ENCODE peak calls at places on chromosomes 1 and 21, in nine cellular contexts. K, X, W, L, R, V, T, G and O are unnamed samples. For H3K4me1, the result is how much of the 10 kb centered on the place peaks cover.

GRCh38 chr1:150009604-150010387 is 730 bp downstream of the OTUD7B start:
- DNase-seq in K (peak), X (peak), W (peak), L (peak), R (peak), V (peak), T (peak), G (peak), O (peak)

GRCh38 chr21:26490771-26491170 is 82.3 kb downstream of the CYYR1 start:
- DNase-seq in K (no peak), X (no peak), W (peak), L (no peak), R (no peak), V (no peak), T (no peak), G (no peak), O (no peak)

GRCh38 chr1:241156231-241156965 is 200.6 kb downstream of the RGS7 start:
- DNase-seq in K (peak), X (no peak), W (no peak), L (no peak), R (no peak), V (peak), T (no peak), G (no peak), O (no peak)

GRCh38 chr1:157691285-157691920 is 9.2 kb downstream of the FCRL3 start:
- DNase-seq in K (no peak), X (peak), W (peak), L (no peak), R (no peak), V (no peak), T (no peak), G (no peak), O (no peak)

GRCh38 chr1:160837558-160838205 is 25.0 kb downstream of the CD244 start:
- DNase-seq in K (peak), X (peak), W (peak), L (peak), R (no peak), V (peak), T (no peak), G (no peak), O (no peak)

GRCh38 chr1:30085814-30086770 is 637.3 kb downstream of the MATN1 start:
- DNase-seq in K (peak), X (no peak), W (peak), L (peak), R (no peak), V (peak), T (peak), G (peak), O (no peak)

GRCh38 chr21:14520535-14520934 is 25.6 kb downstream of the SAMSN1 start:
- DNase-seq in K (no peak), X (no peak), W (no peak), L (no peak), R (no peak), V (no peak), T (no peak), G (peak), O (no peak)

GRCh38 chr1:232766224-232766890 is 38.9 kb upstream of the MAP10 start:
- DNase-seq in K (no peak), X (no peak), W (no peak), L (no peak), R (no peak), V (peak), T (no peak), G (no peak), O (no peak)

GRCh38 chr21:36246080-36246631 is 73.8 kb upstream of the MORC3 start:
- DNase-seq in K (peak), X (no peak), W (no peak), L (no peak), R (no peak), V (peak), T (no peak), G (no peak), O (no peak)

GRCh38 chr1:115669002-115669673 is 27.4 kb downstream of the VANGL1 start:
- DNase-seq in K (no peak), X (no peak), W (no peak), L (no peak), R (no peak), V (no peak), T (no peak), G (no peak), O (no peak)

GRCh38 chr1:10407201-10407600 is 8.3 kb downstream of the PGD start:
- DNase-seq in K (no peak), X (no peak), W (no peak), L (no peak), R (no peak), V (no peak), T (no peak), G (no peak), O (no peak)

GRCh38 chr21:42454221-42454570 is 41.8 kb downstream of the RSPH1 start:
- DNase-seq in K (no peak), X (no peak), W (no peak), L (no peak), R (no peak), V (no peak), T (no peak), G (no peak), O (no peak)

GRCh38 chr1:15870421-15870820 is 22.9 kb downstream of the SPEN start:
- DNase-seq in K (no peak), X (no peak), W (no peak), L (no peak), R (no peak), V (no peak), T (no peak), G (no peak), O (no peak)

GRCh38 chr1:94963864-94964263 is 37.0 kb upstream of the CNN3 start:
- DNase-seq in K (no peak), X (no peak), W (no peak), L (no peak), R (no peak), V (no peak), T (no peak), G (no peak), O (no peak)
- H3K27ac ChIP-seq in K (no peak), X (no peak), W (no peak), L (no peak), R (no peak), V (no peak), T (no peak), G (no peak), O (no peak)

GRCh38 chr1:12601690-12602632 is 16.0 kb downstream of the DHRS3 start:
- DNase-seq in K (no peak), X (no peak), W (peak), L (no peak), R (no peak), V (peak), T (peak), G (peak), O (peak)

GRCh38 chr1:12600335-12600734 is 17.7 kb downstream of the DHRS3 start:
- DNase-seq in K (no peak), X (no peak), W (no peak), L (peak), R (peak), V (peak), T (peak), G (peak), O (no peak)

GRCh38 chr1:12602633-12603024 is 15.4 kb downstream of the DHRS3 start:
- DNase-seq in K (no peak), X (no peak), W (no peak), L (no peak), R (no peak), V (no peak), T (no peak), G (no peak), O (no peak)

GRCh38 chr1:12599657-12600056 is 18.4 kb downstream of the DHRS3 start:
- DNase-seq in K (no peak), X (no peak), W (no peak), L (no peak), R (no peak), V (no peak), T (no peak), G (no peak), O (no peak)

DNA sequence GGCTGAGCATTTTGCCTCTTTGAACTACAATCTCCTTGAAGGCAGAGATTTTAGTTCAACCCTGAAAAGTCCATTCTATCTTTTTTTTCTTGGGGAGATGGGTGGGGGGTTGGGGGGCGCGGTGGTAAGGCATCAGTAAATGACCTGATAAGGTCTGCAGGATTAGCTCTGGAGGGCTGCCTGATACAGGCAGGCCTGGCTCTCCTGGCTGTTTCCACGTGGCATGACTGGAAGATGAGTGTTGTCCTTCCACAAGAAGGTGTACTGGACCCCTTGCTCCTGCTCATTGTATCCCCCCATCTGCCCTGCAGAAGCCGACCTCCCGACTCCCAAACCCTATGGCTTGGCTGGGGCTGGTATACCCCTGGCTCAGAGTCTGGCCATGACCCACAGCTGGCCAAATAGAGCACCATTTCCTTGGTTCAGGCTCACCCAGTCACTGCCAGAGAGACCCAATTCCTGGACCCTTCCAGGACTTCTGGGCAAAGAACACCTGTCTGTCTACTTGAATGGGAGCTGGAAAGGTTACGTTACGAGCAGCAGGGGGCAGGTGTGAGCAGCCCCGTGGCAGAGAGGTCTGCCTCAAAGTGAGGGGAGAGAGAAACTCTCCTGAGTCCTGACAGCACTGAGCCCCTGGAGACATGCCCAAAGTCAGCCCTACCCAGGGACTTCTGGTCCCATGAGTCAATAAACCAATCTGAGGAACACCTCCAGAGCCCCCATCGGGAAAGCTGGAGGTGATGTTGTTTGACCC is 17.0 kb downstream of the DHRS3 start:
- DNase-seq in K (peak), X (peak), W (peak), L (no peak), R (no peak), V (peak), T (no peak), G (no peak), O (no peak)
- H3K4me1 ChIP-seq in K (half or more), X (under half), W (under half), L (half or more), R (under half), V (half or more), T (half or more), G (half or more), O (under half)

GRCh38 chr1:44544960-44545359 is 129.3 kb downstream of the TMEM53 start:
- DNase-seq in K (no peak), X (no peak), W (no peak), L (no peak), R (no peak), V (no peak), T (no peak), G (no peak), O (no peak)

GRCh38 chr1:44545961-44546360 is 128.3 kb downstream of the TMEM53 start:
- DNase-seq in K (no peak), X (no peak), W (no peak), L (no peak), R (no peak), V (no peak), T (no peak), G (no peak), O (no peak)

GRCh38 chr1:44543064-44543815 is 131.0 kb downstream of the TMEM53 start:
- DNase-seq in K (no peak), X (no peak), W (peak), L (no peak), R (no peak), V (no peak), T (no peak), G (no peak), O (no peak)

GRCh38 chr1:44543816-44544185 is 130.5 kb downstream of the TMEM53 start:
- DNase-seq in K (no peak), X (no peak), W (peak), L (no peak), R (no peak), V (no peak), T (no peak), G (no peak), O (no peak)

DNA sequence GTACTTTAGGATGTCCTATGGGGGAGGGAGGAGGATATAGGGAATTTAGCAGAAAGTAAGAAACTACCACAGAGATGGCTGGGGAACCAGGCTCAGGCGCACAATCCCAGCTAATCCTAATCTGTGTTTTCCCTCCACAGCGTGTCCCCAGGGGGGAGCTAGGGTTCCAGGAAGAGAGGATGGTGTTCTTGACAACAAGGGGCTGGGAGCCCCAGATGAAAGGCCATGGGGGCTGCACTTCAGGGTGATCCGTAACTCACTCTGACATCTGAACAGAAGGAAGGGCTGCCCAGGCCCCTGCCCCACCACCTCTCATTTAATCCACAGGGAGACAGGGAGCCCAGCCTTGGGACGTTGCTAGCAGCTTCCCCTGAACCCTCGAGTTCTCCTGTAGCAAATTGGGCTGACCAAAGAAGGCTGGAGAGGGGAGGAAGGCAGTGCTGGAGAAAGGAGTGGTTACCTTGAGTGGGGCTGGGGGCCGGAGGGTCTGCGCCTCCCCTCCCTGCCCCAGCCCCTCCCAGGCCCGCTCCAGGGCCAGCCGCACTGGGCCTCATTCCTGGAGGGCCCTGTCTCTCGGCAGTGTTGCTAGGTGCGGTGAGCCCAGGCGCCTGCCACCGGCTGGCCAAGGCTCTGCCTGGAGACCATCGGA is 131.7 kb downstream of the TMEM53 start:
- DNase-seq in K (no peak), X (no peak), W (no peak), L (no peak), R (no peak), V (no peak), T (no peak), G (no peak), O (no peak)
- TF ChIP-seq CTCF in K (no peak), X (no peak), W (no peak), L (no peak), R (no peak), V (no peak), T (no peak), G (no peak), O (no peak)

GRCh38 chr21:39187141-39187540 is 3.9 kb upstream of the PSMG1 start:
- DNase-seq in K (no peak), X (peak), W (no peak), L (no peak), R (no peak), V (no peak), T (no peak), G (no peak), O (no peak)
- H3K27ac ChIP-seq in K (no peak), X (no peak), W (no peak), L (no peak), R (no peak), V (no peak), T (no peak), G (no peak), O (no peak)

GRCh38 chr1:93678491-93678890 is 3.1 kb downstream of the BCAR3 start:
- DNase-seq in K (no peak), X (no peak), W (no peak), L (no peak), R (no peak), V (no peak), T (no peak), G (no peak), O (no peak)

GRCh38 chr1:93676424-93676823 is 5.2 kb downstream of the BCAR3 start:
- DNase-seq in K (no peak), X (no peak), W (no peak), L (peak), R (no peak), V (no peak), T (peak), G (peak), O (no peak)

GRCh38 chr1:93678966-93679480 is 2.6 kb downstream of the BCAR3 start:
- DNase-seq in K (no peak), X (no peak), W (no peak), L (no peak), R (no peak), V (no peak), T (no peak), G (no peak), O (no peak)

GRCh38 chr1:93675931-93676330 is 5.7 kb downstream of the BCAR3 start:
- DNase-seq in K (no peak), X (no peak), W (no peak), L (no peak), R (no peak), V (no peak), T (no peak), G (no peak), O (no peak)

DNA sequence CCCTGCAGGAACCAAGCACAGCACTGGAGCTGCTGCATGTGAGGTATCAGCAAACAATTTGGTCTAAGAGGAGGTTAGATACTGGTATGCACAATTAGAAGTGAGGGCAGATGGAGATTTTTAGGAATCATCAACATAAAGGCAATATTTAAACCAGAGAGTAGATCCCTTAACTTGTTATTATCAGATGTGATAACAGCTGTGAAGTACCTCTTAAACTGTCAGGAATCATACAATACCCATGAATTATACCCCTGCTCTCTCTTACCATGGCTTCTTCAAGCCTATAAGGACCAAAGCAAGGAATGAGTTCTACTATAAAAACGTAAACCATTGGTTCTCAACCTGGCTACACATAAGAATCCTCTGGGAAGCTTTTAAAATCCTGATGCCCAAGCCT is 3.9 kb downstream of the BCAR3 start:
- DNase-seq in K (no peak), X (no peak), W (no peak), L (no peak), R (no peak), V (no peak), T (no peak), G (no peak), O (no peak)
- H3K4me1 ChIP-seq in K (under half), X (under half), W (under half), L (half or more), R (under half), V (under half), T (half or more), G (under half), O (half or more)

DNA sequence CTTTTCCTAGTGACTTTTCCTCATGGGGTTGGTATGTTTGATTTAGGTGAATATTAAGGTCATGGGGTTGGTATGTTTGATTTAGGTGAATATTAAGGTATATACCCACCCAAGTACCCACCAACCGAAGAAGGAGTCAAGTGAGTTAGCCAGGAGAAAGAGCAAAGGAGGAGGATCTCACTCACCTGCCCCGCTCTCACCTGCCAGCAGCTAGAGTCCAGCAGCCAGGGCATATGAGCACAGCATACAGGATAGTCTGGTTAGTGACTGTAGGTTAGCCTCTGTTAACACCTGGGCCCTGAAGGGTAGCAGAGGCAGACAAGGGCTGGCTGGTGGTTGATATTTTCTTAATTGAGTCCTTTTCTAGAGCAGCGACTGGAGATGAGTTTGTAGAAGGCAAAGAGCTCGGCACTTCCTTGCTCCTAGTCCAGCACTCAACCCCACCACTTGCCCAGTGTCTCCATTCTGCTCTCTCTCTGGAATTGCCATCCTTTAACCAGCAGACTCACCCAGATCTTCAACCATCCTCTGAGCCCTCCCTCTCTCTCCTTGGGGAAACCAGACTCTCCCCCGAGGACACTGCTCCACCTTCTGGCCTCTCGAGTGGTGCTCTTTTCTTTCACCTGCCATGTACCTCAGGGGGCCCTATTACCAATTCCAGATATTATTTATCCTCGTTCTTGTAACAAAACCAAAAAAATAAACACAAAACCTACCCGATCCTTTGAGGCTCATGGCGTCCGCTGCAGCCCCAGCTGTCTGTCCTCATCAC is 16.3 kb upstream of the DESI2 start:
- DNase-seq in K (no peak), X (no peak), W (no peak), L (no peak), R (no peak), V (no peak), T (no peak), G (no peak), O (no peak)
- TF ChIP-seq CTCF in K (no peak), X (no peak), W (no peak), L (no peak), R (no peak), V (no peak), T (no peak), G (no peak), O (no peak)

GRCh38 chr1:225543350-225543749 is 109.6 kb downstream of the ENAH start:
- DNase-seq in K (no peak), X (no peak), W (no peak), L (no peak), R (no peak), V (no peak), T (no peak), G (no peak), O (no peak)
- H3K27ac ChIP-seq in K (no peak), X (no peak), W (no peak), L (no peak), R (no peak), V (no peak), T (no peak), G (no peak), O (no peak)